ENCODE peak calls at places on chromosome 6, in four cellular contexts. One of them, this sample, is unnamed. For H3K4me1, the result is how much of the 10 kb centered on the place peaks cover.

GRCh38 chr6:19416811-19417210 is 420.4 kb upstream of the ID4 start:
- DNase-seq in colonic mucosa: no peak
- DNase-seq in sigmoid colon: no peak
- DNase-seq in neuronal stem cell: no peak
- DNase-seq in this sample: no peak

GRCh38 chr6:152091851-152092341 is 284.4 kb downstream of the ESR1 start:
- DNase-seq in neuronal stem cell: no peak
- DNase-seq in sigmoid colon: no peak
- DNase-seq in colonic mucosa: no peak
- DNase-seq in this sample: no peak

GRCh38 chr6:168419569-168419968 is 21.4 kb upstream of the SMOC2 start:
- DNase-seq in colonic mucosa: no peak
- DNase-seq in sigmoid colon: no peak
- DNase-seq in neuronal stem cell: no peak
- DNase-seq in this sample: no peak

GRCh38 chr6:23243858-23244257 is 674.5 kb downstream of the HDGFL1 start:
- DNase-seq in neuronal stem cell: no peak
- DNase-seq in colonic mucosa: no peak
- DNase-seq in sigmoid colon: no peak
- DNase-seq in this sample: no peak

GRCh38 chr6:157329829-157330228 is 6.5 kb upstream of the TMEM242 start:
- DNase-seq in neuronal stem cell: no peak
- DNase-seq in colonic mucosa: no peak
- DNase-seq in sigmoid colon: no peak
- DNase-seq in this sample: no peak

GRCh38 chr6:23633986-23634385 is 492.0 kb upstream of the NRSN1 start:
- DNase-seq in sigmoid colon: no peak
- DNase-seq in neuronal stem cell: no peak
- DNase-seq in colonic mucosa: no peak
- DNase-seq in this sample: no peak

GRCh38 chr6:111061493-111061892 is 25.8 kb upstream of the SLC16A10 start:
- DNase-seq in colonic mucosa: no peak
- DNase-seq in neuronal stem cell: no peak
- DNase-seq in sigmoid colon: no peak
- DNase-seq in this sample: no peak

GRCh38 chr6:161836643-161837448 is 563.0 kb upstream of the AGPAT4 start:
- DNase-seq in sigmoid colon: no peak
- DNase-seq in neuronal stem cell: no peak
- DNase-seq in colonic mucosa: no peak
- DNase-seq in this sample: no peak

GRCh38 chr6:79868098-79868722 is 79.1 kb downstream of the ELOVL4 start:
- DNase-seq in neuronal stem cell: peak
- DNase-seq in colonic mucosa: peak
- DNase-seq in sigmoid colon: no peak
- DNase-seq in this sample: peak

GRCh38 chr6:109447878-109448555 is 7.5 kb downstream of the SMPD2 start:
- DNase-seq in colonic mucosa: no peak
- DNase-seq in neuronal stem cell: no peak
- DNase-seq in sigmoid colon: no peak
- DNase-seq in this sample: no peak

GRCh38 chr6:87115402-87116135 is 20.7 kb upstream of the CGA start:
- DNase-seq in colonic mucosa: no peak
- DNase-seq in neuronal stem cell: no peak
- DNase-seq in sigmoid colon: no peak
- DNase-seq in this sample: no peak

GRCh38 chr6:71473908-71474307 is 185.3 kb downstream of the OGFRL1 start:
- DNase-seq in neuronal stem cell: no peak
- DNase-seq in colonic mucosa: peak
- DNase-seq in sigmoid colon: peak
- DNase-seq in this sample: peak

GRCh38 chr6:32752580-32752979 is 10.8 kb downstream of the HLA-DQB2 start:
- DNase-seq in sigmoid colon: no peak
- DNase-seq in colonic mucosa: peak
- DNase-seq in neuronal stem cell: no peak
- DNase-seq in this sample: no peak

GRCh38 chr6:166203003-166203640 is 35.5 kb upstream of the TBXT start:
- DNase-seq in neuronal stem cell: no peak
- DNase-seq in sigmoid colon: no peak
- DNase-seq in colonic mucosa: no peak
- DNase-seq in this sample: no peak

GRCh38 chr6:15966000-15966399 is 162.9 kb upstream of the MYLIP start:
- DNase-seq in neuronal stem cell: no peak
- DNase-seq in colonic mucosa: no peak
- DNase-seq in sigmoid colon: no peak
- DNase-seq in this sample: no peak

GRCh38 chr6:2102316-2102883 is 143.0 kb downstream of the GMDS start:
- DNase-seq in sigmoid colon: no peak
- DNase-seq in colonic mucosa: no peak
- DNase-seq in neuronal stem cell: no peak
- DNase-seq in this sample: no peak

GRCh38 chr6:78910611-78911134 is 43.3 kb downstream of the IRAK1BP1 start:
- DNase-seq in neuronal stem cell: peak
- DNase-seq in colonic mucosa: peak
- DNase-seq in sigmoid colon: no peak
- DNase-seq in this sample: no peak

GRCh38 chr6:154257074-154257473 is 99.5 kb downstream of the IPCEF1 start:
- DNase-seq in colonic mucosa: no peak
- DNase-seq in sigmoid colon: no peak
- DNase-seq in neuronal stem cell: no peak
- DNase-seq in this sample: no peak

GRCh38 chr6:32905078-32905477 is 35.8 kb downstream of the HLA-DMB start:
- DNase-seq in sigmoid colon: no peak
- DNase-seq in colonic mucosa: no peak
- DNase-seq in neuronal stem cell: no peak
- DNase-seq in this sample: no peak

GRCh38 chr6:32153252-32153834 is 598 bp upstream of the PPT2 start:
- DNase-seq in colonic mucosa: peak
- DNase-seq in sigmoid colon: peak
- DNase-seq in neuronal stem cell: no peak
- DNase-seq in this sample: no peak

GRCh38 chr6:138160329-138161117 is 1.2 kb upstream of the ARFGEF3 start:
- DNase-seq in neuronal stem cell: no peak
- DNase-seq in sigmoid colon: no peak
- DNase-seq in colonic mucosa: no peak
- DNase-seq in this sample: no peak

GRCh38 chr6:158011478-158011920 is 29.8 kb downstream of the SYNJ2 start:
- DNase-seq in neuronal stem cell: no peak
- DNase-seq in colonic mucosa: no peak
- DNase-seq in sigmoid colon: no peak
- DNase-seq in this sample: no peak

GRCh38 chr6:16849280-16850210 is 88.3 kb upstream of the ATXN1 start:
- DNase-seq in colonic mucosa: peak
- DNase-seq in sigmoid colon: no peak
- DNase-seq in neuronal stem cell: no peak
- DNase-seq in this sample: no peak

GRCh38 chr6:16731503-16732018 is 29.7 kb downstream of the ATXN1 start:
- DNase-seq in sigmoid colon: no peak
- DNase-seq in neuronal stem cell: no peak
- DNase-seq in colonic mucosa: no peak
- DNase-seq in this sample: no peak

GRCh38 chr6:88544986-88545612 is 379.0 kb upstream of the CNR1 start:
- DNase-seq in neuronal stem cell: no peak
- DNase-seq in sigmoid colon: no peak
- DNase-seq in colonic mucosa: no peak
- DNase-seq in this sample: no peak

GRCh38 chr6:126107475-126108121 is 121.3 kb downstream of the TRMT11 start:
- DNase-seq in neuronal stem cell: peak
- DNase-seq in colonic mucosa: no peak
- DNase-seq in sigmoid colon: no peak
- DNase-seq in this sample: no peak

GRCh38 chr6:138240476-138241245 is 22.4 kb upstream of the PBOV1 start:
- DNase-seq in colonic mucosa: no peak
- DNase-seq in neuronal stem cell: no peak
- DNase-seq in sigmoid colon: no peak
- DNase-seq in this sample: no peak

GRCh38 chr6:125507987-125508655 is 206.4 kb upstream of the HDDC2 start:
- DNase-seq in colonic mucosa: no peak
- DNase-seq in neuronal stem cell: no peak
- DNase-seq in sigmoid colon: no peak
- DNase-seq in this sample: no peak

GRCh38 chr6:102732908-102733307 is 1339.4 kb downstream of the GRIK2 start:
- DNase-seq in neuronal stem cell: no peak
- DNase-seq in sigmoid colon: no peak
- DNase-seq in colonic mucosa: no peak
- DNase-seq in this sample: no peak

GRCh38 chr6:148524509-148524908 is 181.9 kb downstream of the SASH1 start:
- DNase-seq in colonic mucosa: no peak
- DNase-seq in neuronal stem cell: no peak
- DNase-seq in sigmoid colon: no peak
- DNase-seq in this sample: no peak

GRCh38 chr6:113539202-113539601 is 317.9 kb upstream of the MARCKS start:
- DNase-seq in colonic mucosa: no peak
- DNase-seq in neuronal stem cell: peak
- DNase-seq in sigmoid colon: no peak
- DNase-seq in this sample: peak

GRCh38 chr6:31042801-31043200 is 32.5 kb downstream of the MUC22 start:
- DNase-seq in sigmoid colon: no peak
- DNase-seq in colonic mucosa: peak
- DNase-seq in neuronal stem cell: no peak
- DNase-seq in this sample: no peak

GRCh38 chr6:67875877-67876383 is 759.2 kb upstream of the ADGRB3 start:
- DNase-seq in neuronal stem cell: no peak
- DNase-seq in colonic mucosa: no peak
- DNase-seq in sigmoid colon: no peak
- DNase-seq in this sample: no peak

GRCh38 chr6:108737594-108738546 is 110.4 kb upstream of the ARMC2 start:
- DNase-seq in colonic mucosa: no peak
- DNase-seq in neuronal stem cell: no peak
- DNase-seq in sigmoid colon: peak
- DNase-seq in this sample: peak

GRCh38 chr6:4466260-4466659 is 309.9 kb upstream of the CDYL start:
- DNase-seq in colonic mucosa: no peak
- DNase-seq in neuronal stem cell: no peak
- DNase-seq in sigmoid colon: no peak
- DNase-seq in this sample: no peak

GRCh38 chr6:4472222-4472621 is 304.0 kb upstream of the CDYL start:
- DNase-seq in sigmoid colon: no peak
- DNase-seq in neuronal stem cell: no peak
- DNase-seq in colonic mucosa: no peak
- DNase-seq in this sample: no peak

GRCh38 chr6:4464638-4465037 is 311.6 kb upstream of the CDYL start:
- DNase-seq in colonic mucosa: no peak
- DNase-seq in sigmoid colon: no peak
- DNase-seq in neuronal stem cell: no peak
- DNase-seq in this sample: no peak

GRCh38 chr6:4470698-4471210 is 305.4 kb upstream of the CDYL start:
- DNase-seq in neuronal stem cell: no peak
- DNase-seq in sigmoid colon: no peak
- DNase-seq in colonic mucosa: no peak
- DNase-seq in this sample: no peak

DNA sequence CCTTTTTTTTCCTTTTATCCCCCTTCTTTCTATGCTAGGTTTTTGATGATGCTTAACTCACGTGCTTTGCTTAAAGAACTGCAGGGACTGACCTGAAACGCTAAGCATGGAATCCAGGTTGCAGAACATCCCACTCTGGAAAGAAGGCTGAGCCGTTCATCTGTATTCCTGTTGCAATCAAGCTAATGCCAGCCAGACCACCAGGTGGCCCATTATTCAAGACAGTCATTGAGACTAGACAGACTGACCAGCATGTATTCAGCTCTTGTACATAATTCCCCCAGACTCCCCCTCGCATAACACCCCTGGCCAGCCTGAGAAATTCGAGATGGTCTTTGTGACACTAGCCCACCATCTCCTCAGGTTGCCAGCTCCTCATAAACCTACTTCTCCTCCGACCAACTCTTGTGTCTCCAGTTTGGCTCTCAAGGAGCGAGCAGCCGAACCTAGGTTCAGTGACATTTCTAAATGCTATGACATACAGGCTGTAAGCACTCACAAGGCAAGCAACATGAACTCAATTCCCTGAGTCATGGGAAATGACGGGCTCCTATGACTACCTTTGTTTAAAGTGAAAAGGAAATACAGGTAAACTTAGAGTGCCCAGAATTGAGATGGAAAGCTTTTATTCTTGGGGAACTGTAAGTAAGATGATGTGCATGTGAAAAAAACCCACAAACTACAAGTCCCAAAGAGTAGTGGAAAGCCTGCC is 309.3 kb upstream of the CDYL start:
- DNase-seq in colonic mucosa: no peak
- DNase-seq in neuronal stem cell: no peak
- DNase-seq in sigmoid colon: no peak
- DNase-seq in this sample: no peak
- H3K4me1 ChIP-seq in colonic mucosa: under half
- H3K4me1 ChIP-seq in neuronal stem cell: under half
- H3K4me1 ChIP-seq in sigmoid colon: under half
- H3K4me1 ChIP-seq in this sample: under half

GRCh38 chr6:134719850-134720249 is 230.1 kb downstream of the ALDH8A1 start:
- DNase-seq in colonic mucosa: no peak
- DNase-seq in sigmoid colon: no peak
- DNase-seq in neuronal stem cell: no peak
- DNase-seq in this sample: no peak
- H3K4me1 ChIP-seq in colonic mucosa: under half
- H3K4me1 ChIP-seq in sigmoid colon: under half
- H3K4me1 ChIP-seq in neuronal stem cell: under half
- H3K4me1 ChIP-seq in this sample: under half

DNA sequence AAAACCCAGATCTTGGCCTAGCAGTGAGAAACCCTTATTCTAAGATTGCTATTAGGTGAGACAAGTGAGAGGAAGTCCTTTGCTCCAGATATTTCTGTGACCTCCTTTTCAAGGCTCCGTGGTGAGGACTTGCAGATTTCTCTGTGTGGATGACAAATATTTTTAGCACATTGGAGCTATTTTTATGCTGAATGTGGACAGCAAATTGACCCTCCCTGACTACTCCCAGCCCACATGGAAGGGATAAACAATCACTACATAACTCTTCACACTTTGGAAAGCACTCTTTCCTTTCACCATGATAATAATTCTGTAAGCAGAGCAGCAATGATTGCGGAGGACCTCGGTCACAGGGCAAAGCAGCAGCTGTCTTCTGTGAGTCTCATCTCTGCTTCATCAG is 88.0 kb upstream of the ADGRF1 start:
- DNase-seq in colonic mucosa: no peak
- DNase-seq in neuronal stem cell: no peak
- DNase-seq in sigmoid colon: peak
- DNase-seq in this sample: no peak
- H3K4me1 ChIP-seq in colonic mucosa: under half
- H3K4me1 ChIP-seq in neuronal stem cell: under half
- H3K4me1 ChIP-seq in sigmoid colon: half or more
- H3K4me1 ChIP-seq in this sample: half or more

GRCh38 chr6:34817337-34817910 is 25.5 kb downstream of the BLTP3A start:
- DNase-seq in sigmoid colon: no peak
- DNase-seq in colonic mucosa: no peak
- DNase-seq in neuronal stem cell: no peak
- DNase-seq in this sample: no peak

GRCh38 chr6:34816635-34817301 is 24.9 kb downstream of the BLTP3A start:
- DNase-seq in colonic mucosa: no peak
- DNase-seq in sigmoid colon: no peak
- DNase-seq in neuronal stem cell: no peak
- DNase-seq in this sample: no peak

GRCh38 chr6:34809914-34810882 is 18.3 kb downstream of the BLTP3A start:
- DNase-seq in neuronal stem cell: no peak
- DNase-seq in sigmoid colon: no peak
- DNase-seq in colonic mucosa: no peak
- DNase-seq in this sample: peak

GRCh38 chr6:34810936-34811632 is 19.2 kb downstream of the BLTP3A start:
- DNase-seq in sigmoid colon: no peak
- DNase-seq in neuronal stem cell: no peak
- DNase-seq in colonic mucosa: peak
- DNase-seq in this sample: no peak

GRCh38 chr6:34813028-34813742 is 21.3 kb downstream of the BLTP3A start:
- DNase-seq in colonic mucosa: no peak
- DNase-seq in sigmoid colon: no peak
- DNase-seq in neuronal stem cell: no peak
- DNase-seq in this sample: no peak
- H3K4me1 ChIP-seq in colonic mucosa: under half
- H3K4me1 ChIP-seq in sigmoid colon: under half
- H3K4me1 ChIP-seq in neuronal stem cell: under half
- H3K4me1 ChIP-seq in this sample: under half